ENCODE peak calls at places on chromosomes 3 and 15, in nine cellular contexts. X, K, I, G, S, Z, N, L and B are unnamed samples.

GRCh38 chr3:40312661-40313226 is 3.2 kb downstream of the EIF1B start:
- DNase-seq in X (no peak), K (no peak), I (peak), G (no peak), S (no peak), Z (no peak), N (no peak), L (no peak), B (no peak)

GRCh38 chr15:41855121-41855941 is 16.7 kb downstream of the PLA2G4B start:
- DNase-seq in X (no peak), K (no peak), I (no peak), G (no peak), S (no peak), Z (peak), N (no peak), L (no peak), B (no peak)

GRCh38 chr15:40279437-40280141 is 3.3 kb downstream of the ANKRD63 start:
- DNase-seq in X (peak), K (peak), I (peak), G (peak), S (peak), Z (peak), N (no peak), L (peak), B (peak)

GRCh38 chr3:132432639-132433038 is 15.3 kb downstream of the DNAJC13 start:
- DNase-seq in X (no peak), K (no peak), I (peak), G (no peak), S (no peak), Z (no peak), N (peak), L (no peak), B (no peak)

GRCh38 chr3:45411081-45411480 is 22.7 kb downstream of the LARS2 start:
- DNase-seq in X (no peak), K (no peak), I (no peak), G (no peak), S (no peak), Z (no peak), N (no peak), L (no peak), B (no peak)

GRCh38 chr3:156750191-156750873 is 75.8 kb upstream of the LEKR1 start:
- DNase-seq in X (no peak), K (peak), I (peak), G (no peak), S (no peak), Z (peak), N (no peak), L (no peak), B (no peak)

GRCh38 chr3:26281284-26281977 is 341.1 kb upstream of the LRRC3B start:
- DNase-seq in X (no peak), K (no peak), I (no peak), G (no peak), S (no peak), Z (no peak), N (no peak), L (no peak), B (no peak)

GRCh38 chr3:11613851-11614491 is 29.7 kb downstream of the VGLL4 start:
- DNase-seq in X (no peak), K (no peak), I (peak), G (no peak), S (no peak), Z (no peak), N (no peak), L (no peak), B (peak)

GRCh38 chr3:10855083-10855870 is 39.2 kb downstream of the SLC6A11 start:
- DNase-seq in X (no peak), K (no peak), I (no peak), G (no peak), S (no peak), Z (no peak), N (no peak), L (no peak), B (no peak)

GRCh38 chr3:137763594-137763938 is 549 bp upstream of the SOX14 start:
- DNase-seq in X (no peak), K (peak), I (peak), G (no peak), S (no peak), Z (peak), N (no peak), L (no peak), B (no peak)

GRCh38 chr3:71022552-71023335 is 560.8 kb downstream of the FOXP1 start:
- DNase-seq in X (no peak), K (peak), I (no peak), G (peak), S (no peak), Z (no peak), N (no peak), L (no peak), B (no peak)

GRCh38 chr15:42800731-42801474 is 64.0 kb upstream of the CDAN1 start:
- DNase-seq in X (no peak), K (peak), I (no peak), G (no peak), S (no peak), Z (no peak), N (no peak), L (no peak), B (no peak)

GRCh38 chr15:62469478-62469873 is 304.4 kb upstream of the C2CD4B start:
- DNase-seq in X (no peak), K (no peak), I (peak), G (peak), S (no peak), Z (no peak), N (no peak), L (no peak), B (no peak)

GRCh38 chr15:76312540-76313174 is 1.4 kb upstream of the ETFA start:
- DNase-seq in X (no peak), K (peak), I (peak), G (no peak), S (no peak), Z (no peak), N (no peak), L (no peak), B (no peak)

GRCh38 chr15:80978685-80979084 is 10.9 kb downstream of the MESD start:
- DNase-seq in X (no peak), K (peak), I (peak), G (no peak), S (no peak), Z (no peak), N (no peak), L (no peak), B (no peak)

GRCh38 chr3:132854856-132855535 is 132.8 kb upstream of the NPHP3 start:
- DNase-seq in X (no peak), K (no peak), I (no peak), G (no peak), S (no peak), Z (no peak), N (no peak), L (no peak), B (no peak)

GRCh38 chr3:133965033-133965570 is 64.6 kb downstream of the SLCO2A1 start:
- DNase-seq in X (no peak), K (no peak), I (peak), G (no peak), S (no peak), Z (no peak), N (no peak), L (peak), B (no peak)

GRCh38 chr3:48140284-48140683 is 47.9 kb downstream of the CDC25A start:
- DNase-seq in X (no peak), K (no peak), I (no peak), G (no peak), S (no peak), Z (no peak), N (no peak), L (no peak), B (no peak)

GRCh38 chr3:139588450-139588849 is 48.9 kb upstream of the RBP1 start:
- DNase-seq in X (no peak), K (peak), I (no peak), G (no peak), S (no peak), Z (no peak), N (no peak), L (no peak), B (peak)

GRCh38 chr3:194572131-194572789 is 61.0 kb downstream of the TMEM44 start:
- DNase-seq in X (no peak), K (peak), I (peak), G (no peak), S (no peak), Z (peak), N (peak), L (no peak), B (peak)

GRCh38 chr15:101650145-101650544 is 2.0 kb downstream of the TM2D3 start:
- DNase-seq in X (no peak), K (no peak), I (no peak), G (no peak), S (no peak), Z (no peak), N (no peak), L (no peak), B (no peak)

GRCh38 chr15:85781099-85781498 is 13.6 kb downstream of the KLHL25 start:
- DNase-seq in X (no peak), K (no peak), I (no peak), G (no peak), S (no peak), Z (no peak), N (no peak), L (no peak), B (no peak)

GRCh38 chr15:91291673-91292072 is 191.6 kb downstream of the SV2B start:
- DNase-seq in X (no peak), K (peak), I (no peak), G (no peak), S (no peak), Z (no peak), N (no peak), L (no peak), B (no peak)

GRCh38 chr3:45593708-45594601 is 596 bp upstream of the LIMD1 start:
- DNase-seq in X (peak), K (peak), I (peak), G (peak), S (peak), Z (peak), N (no peak), L (peak), B (peak)

GRCh38 chr3:186108106-186108940 is 566 bp downstream of the ETV5 start:
- DNase-seq in X (peak), K (peak), I (peak), G (no peak), S (no peak), Z (peak), N (no peak), L (peak), B (peak)

GRCh38 chr3:148797822-148798221 is 29.8 kb upstream of the CPB1 start:
- DNase-seq in X (no peak), K (no peak), I (no peak), G (no peak), S (no peak), Z (no peak), N (no peak), L (no peak), B (no peak)

GRCh38 chr3:179069762-179070390 is 1.7 kb downstream of the ZMAT3 start:
- DNase-seq in X (peak), K (no peak), I (peak), G (no peak), S (no peak), Z (no peak), N (no peak), L (no peak), B (no peak)

GRCh38 chr15:74511583-74511982 is 29.4 kb upstream of the ARID3B start:
- DNase-seq in X (peak), K (no peak), I (no peak), G (no peak), S (no peak), Z (no peak), N (no peak), L (no peak), B (no peak)

GRCh38 chr15:101613130-101614000 is 38.8 kb downstream of the TM2D3 start:
- DNase-seq in X (peak), K (no peak), I (peak), G (no peak), S (no peak), Z (no peak), N (peak), L (peak), B (peak)

GRCh38 chr15:49436786-49437185 is 13.7 kb downstream of the FGF7 start:
- DNase-seq in X (no peak), K (no peak), I (no peak), G (no peak), S (no peak), Z (no peak), N (no peak), L (no peak), B (no peak)

GRCh38 chr3:123374016-123374415 is 74.9 kb downstream of the ADCY5 start:
- DNase-seq in X (no peak), K (no peak), I (no peak), G (no peak), S (no peak), Z (no peak), N (no peak), L (no peak), B (no peak)

GRCh38 chr15:101250931-101251829 is 668 bp downstream of the CHSY1 start:
- DNase-seq in X (peak), K (peak), I (peak), G (peak), S (no peak), Z (peak), N (no peak), L (peak), B (peak)

GRCh38 chr3:48446043-48446424 is 503 bp upstream of the ATRIP start:
- DNase-seq in X (no peak), K (no peak), I (no peak), G (no peak), S (no peak), Z (no peak), N (no peak), L (no peak), B (no peak)

GRCh38 chr3:45992820-45993219 is 2.8 kb downstream of the FYCO1 start:
- DNase-seq in X (no peak), K (peak), I (peak), G (no peak), S (no peak), Z (no peak), N (no peak), L (no peak), B (no peak)